ENCODE peak calls at places on chromosomes 11 and 22, in seven cellular contexts. T is fibroblast of villous mesenchyme, L is epithelial cell of proximal tubule, Q is HFFc6, S is astrocyte of the spinal cord, E is right lobe of liver, H is H1. R is an unnamed sample.

GRCh38 chr11:353315-353857 is 15.9 kb upstream of the B4GALNT4 start:
- DNase-seq in S (peak), T (peak), L (no peak), H (no peak), Q (peak), E (peak), R (no peak)

GRCh38 chr22:17777005-17777716 is 2.9 kb upstream of the BID start:
- DNase-seq in L (no peak), H (no peak), T (no peak), Q (no peak), S (no peak), E (peak), R (peak)

GRCh38 chr11:129694538-129694937 is 121.1 kb upstream of the TMEM45B start:
- DNase-seq in T (no peak), S (no peak), H (no peak), E (peak), Q (no peak), L (no peak), R (no peak)

GRCh38 chr22:23219787-23220484 is 39.6 kb downstream of the BCR start:
- DNase-seq in T (peak), E (peak), H (no peak), Q (peak), S (peak), L (no peak), R (peak)

GRCh38 chr11:14422052-14422813 is 63.2 kb upstream of the RRAS2 start:
- DNase-seq in H (peak), L (peak), E (peak), S (peak), Q (peak), T (peak), R (no peak)

GRCh38 chr11:94183886-94184264 is 55.2 kb downstream of the PANX1 start:
- DNase-seq in T (peak), L (no peak), Q (no peak), E (peak), S (peak), H (peak), R (peak)

GRCh38 chr11:117686711-117687110 is 110.3 kb downstream of the DSCAML1 start:
- DNase-seq in S (no peak), T (no peak), Q (no peak), L (no peak), H (no peak), E (no peak), R (no peak)

GRCh38 chr22:48431014-48431413 is 1396.7 kb downstream of the BRD1 start:
- DNase-seq in S (no peak), T (no peak), E (no peak), Q (no peak), H (no peak), L (no peak), R (no peak)

GRCh38 chr22:39367040-39367439 is 17.2 kb downstream of the SYNGR1 start:
- DNase-seq in Q (no peak), L (no peak), S (no peak), T (no peak), H (no peak), E (no peak), R (no peak)

GRCh38 chr11:85052636-85053035 is 574.5 kb downstream of the DLG2 start:
- DNase-seq in T (no peak), H (no peak), L (no peak), S (peak), Q (no peak), E (no peak), R (no peak)

GRCh38 chr22:38760477-38761201 is 4.8 kb upstream of the SUN2 start:
- DNase-seq in T (no peak), H (no peak), E (no peak), S (no peak), Q (no peak), L (no peak), R (no peak)

GRCh38 chr22:25919452-25919851 is 177.5 kb downstream of the MYO18B start:
- DNase-seq in S (no peak), E (no peak), L (no peak), H (no peak), Q (no peak), T (no peak), R (no peak)

GRCh38 chr11:43548921-43549320 is 131.6 kb upstream of the HSD17B12 start:
- DNase-seq in E (no peak), H (no peak), T (no peak), L (no peak), S (no peak), Q (no peak), R (no peak)

GRCh38 chr22:28773461-28773867 is 969 bp downstream of the CCDC117 start:
- DNase-seq in L (peak), E (no peak), Q (peak), H (no peak), T (peak), S (peak), R (peak)

GRCh38 chr11:123302751-123303195 is 107.7 kb upstream of the CLMP start:
- DNase-seq in E (no peak), T (peak), Q (peak), H (no peak), L (no peak), S (peak), R (peak)
- TF ChIP-seq CTCF in E (no peak), T (no peak), Q (peak), H (no peak), L (peak), S (peak), R (no peak)

GRCh38 chr11:126189109-126189929 is 22.1 kb downstream of the RPUSD4 start:
- DNase-seq in E (no peak), L (no peak), H (no peak), T (no peak), Q (no peak), S (no peak), R (peak)
- TF ChIP-seq CTCF in E (no peak), L (no peak), H (no peak), T (no peak), Q (no peak), S (no peak), R (no peak)

GRCh38 chr22:21000987-21001600 is 824 bp downstream of the THAP7 start:
- DNase-seq in E (no peak), T (no peak), S (no peak), Q (peak), H (no peak), L (no peak), R (no peak)
- TF ChIP-seq CTCF in E (no peak), T (no peak), S (no peak), Q (no peak), H (no peak), L (no peak), R (no peak)

GRCh38 chr22:35547993-35548761 is 7.5 kb downstream of the RASD2 start:
- DNase-seq in H (no peak), T (no peak), S (no peak), L (no peak), Q (no peak), E (no peak), R (no peak)
- TF ChIP-seq CTCF in H (peak), T (peak), S (peak), L (no peak), Q (peak), E (no peak), R (no peak)

GRCh38 chr11:114257621-114258558 is 38.3 kb upstream of the NNMT start:
- DNase-seq in T (peak), S (peak), H (no peak), Q (no peak), E (peak), L (no peak), R (no peak)
- TF ChIP-seq CTCF in T (peak), S (peak), H (peak), Q (peak), E (no peak), L (peak), R (no peak)

DNA sequence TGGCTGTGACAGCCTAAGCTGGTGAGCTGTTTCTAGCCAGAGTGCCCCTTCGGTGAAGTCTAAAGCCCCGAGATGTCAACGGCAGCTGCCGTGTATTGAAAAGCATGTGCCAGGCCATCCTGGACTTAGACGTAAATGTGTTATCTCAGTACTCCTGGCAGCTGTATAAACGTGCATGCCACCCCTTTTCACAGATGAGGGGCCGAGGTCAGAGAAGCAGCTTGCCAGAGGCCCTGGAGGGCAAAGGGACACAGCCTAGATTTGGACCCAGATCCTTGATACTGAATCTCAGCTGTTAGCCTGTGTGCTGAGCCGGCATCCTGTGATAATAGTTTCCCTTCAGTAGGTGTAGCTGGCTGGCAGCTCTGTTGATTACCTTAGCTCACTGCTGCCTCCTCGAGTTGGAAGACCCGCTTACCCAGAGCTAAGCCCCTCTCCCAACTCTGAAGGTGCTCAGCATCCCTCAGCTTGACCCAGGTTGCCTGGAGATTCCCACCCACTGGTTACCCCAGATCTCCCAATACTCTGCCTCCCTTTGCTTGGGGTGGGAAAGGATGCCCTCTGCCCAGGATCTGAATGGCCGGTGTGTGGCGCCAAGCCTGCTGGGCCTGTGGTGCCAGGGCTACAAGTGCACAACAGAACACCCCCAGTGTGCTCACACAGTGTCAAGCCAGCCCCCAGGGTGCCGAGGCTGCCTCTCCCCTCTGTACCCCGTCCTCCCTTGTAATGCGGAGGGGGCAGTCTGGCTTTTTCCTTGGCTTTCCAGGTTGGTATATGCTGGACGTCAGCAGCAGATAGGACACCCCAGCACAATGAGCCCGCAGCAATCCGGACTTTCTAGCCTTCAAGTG is 59.8 kb upstream of the WNT7B start:
- DNase-seq in L (no peak), E (peak), S (no peak), Q (no peak), T (peak), H (no peak), R (no peak)
- TF ChIP-seq CTCF in L (peak), E (peak), S (peak), Q (peak), T (peak), H (peak), R (no peak)

GRCh38 chr11:67705264-67705663 is 30.8 kb upstream of the ALDH3B2 start:
- DNase-seq in S (no peak), E (no peak), L (no peak), H (no peak), T (no peak), Q (no peak), R (no peak)
- TF ChIP-seq CTCF in S (no peak), E (no peak), L (no peak), H (no peak), T (no peak), Q (no peak), R (no peak)

DNA sequence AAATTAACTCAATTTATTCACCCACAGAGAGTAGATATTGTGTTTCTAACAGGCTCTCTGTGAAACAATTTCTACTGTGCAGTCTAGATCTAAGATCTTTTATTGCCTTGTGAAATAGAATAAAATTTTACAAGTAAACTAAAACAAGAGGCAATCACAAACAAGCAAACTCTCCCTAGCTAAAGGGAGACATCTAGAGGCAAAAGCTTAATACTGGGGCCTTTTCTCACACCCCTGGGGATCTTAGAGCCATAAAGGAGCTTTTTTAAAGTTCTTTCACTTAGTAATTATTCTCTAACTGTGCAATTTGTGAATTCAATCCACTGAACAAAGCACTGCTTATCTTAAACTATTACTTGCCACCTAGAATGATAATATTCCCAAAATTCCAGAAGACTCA is 19.7 kb downstream of the ALG9 start:
- DNase-seq in L (no peak), H (no peak), S (peak), E (no peak), Q (peak), T (peak), R (no peak)
- TF ChIP-seq CTCF in L (peak), H (peak), S (peak), E (peak), Q (peak), T (peak), R (peak)

GRCh38 chr11:6619021-6619745 is at the start of gene TPP1:
- DNase-seq in L (peak), S (peak), E (peak), H (no peak), Q (peak), T (peak), R (peak)

GRCh38 chr11:6616596-6617250 is 2.5 kb downstream of the TPP1 start:
- DNase-seq in H (no peak), T (no peak), S (no peak), E (no peak), L (no peak), Q (no peak), R (no peak)

GRCh38 chr11:6617315-6617781 is 1.9 kb downstream of the TPP1 start:
- DNase-seq in L (no peak), Q (no peak), H (no peak), T (peak), S (no peak), E (no peak), R (no peak)

GRCh38 chr11:6615882-6616585 is 3.2 kb downstream of the TPP1 start:
- DNase-seq in S (peak), L (no peak), E (no peak), Q (peak), H (no peak), T (no peak), R (no peak)

GRCh38 chr11:6618117-6619020 is 853 bp downstream of the TPP1 start:
- DNase-seq in Q (peak), E (peak), S (peak), T (peak), L (no peak), H (no peak), R (no peak)
- TF ChIP-seq CTCF in Q (peak), E (no peak), S (no peak), T (peak), L (peak), H (no peak), R (no peak)

DNA sequence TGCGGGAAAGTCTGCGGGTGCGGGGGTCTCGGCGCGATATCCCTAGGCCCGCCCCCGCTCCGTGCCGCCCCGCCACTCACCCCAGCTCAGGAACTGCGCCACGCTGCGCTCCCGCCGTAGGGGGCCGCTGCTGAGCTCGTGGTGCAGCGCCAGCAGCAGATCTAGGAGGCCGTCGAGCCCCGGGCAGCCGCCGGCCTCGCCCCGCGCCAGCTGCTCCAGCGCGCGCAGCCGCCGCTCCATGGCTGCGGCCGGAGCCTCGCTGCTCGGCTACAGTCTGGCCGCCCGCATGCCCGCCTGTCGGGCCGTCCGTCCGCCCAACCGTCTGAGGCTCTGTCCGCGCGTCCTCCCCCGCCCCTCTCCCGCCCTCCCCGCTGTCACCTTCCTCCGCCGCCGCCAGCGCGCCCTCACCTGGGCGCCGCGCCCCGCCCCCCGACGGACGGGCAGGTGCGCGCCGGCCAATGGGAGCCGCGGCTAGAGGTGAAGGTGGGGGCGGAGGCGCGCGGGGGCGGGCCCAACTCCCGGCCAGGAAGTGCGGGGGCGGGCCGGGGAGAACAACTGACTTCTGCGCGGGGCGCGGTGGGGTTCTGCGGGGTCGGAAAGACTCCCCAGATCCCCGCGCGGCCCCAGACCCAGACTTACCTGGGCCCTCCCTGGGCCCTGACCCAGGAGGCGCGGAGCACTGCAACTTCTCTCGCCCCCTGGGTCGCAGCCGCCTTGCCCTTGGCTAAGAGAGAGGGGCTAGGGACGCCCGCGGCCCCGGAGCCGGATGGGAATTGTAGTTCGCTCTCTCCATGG is at the start of gene CDC42BPG:
- DNase-seq in E (peak), Q (peak), L (no peak), H (no peak), S (peak), T (peak), R (peak)
- TF ChIP-seq CTCF in E (peak), Q (peak), L (peak), H (peak), S (peak), T (peak), R (peak)